ENCODE peak calls at places on chromosomes 2 and 18, in seven cellular contexts. V is cardiac fibroblast, O is HFFc6, T is GM12865, I is mesothelial cell of epicardium, G is NB4, K is lower lobe of right lung. W is an unnamed sample.

GRCh38 chr2:74481961-74482800 is 617 bp downstream of the CCDC142 start:
- DNase-seq in V (peak), O (no peak), T (peak), I (peak), G (peak), K (no peak), W (peak)

GRCh38 chr18:62829936-62830335 is 114.6 kb downstream of the PHLPP1 start:
- DNase-seq in V (peak), O (no peak), T (no peak), I (no peak), G (no peak), K (no peak), W (no peak)

GRCh38 chr2:30310955-30311354 is 79.6 kb downstream of the LBH start:
- DNase-seq in V (no peak), O (no peak), T (peak), I (no peak), G (no peak), K (no peak), W (no peak)

GRCh38 chr2:39547811-39548719 is 111.0 kb upstream of the MAP4K3 start:
- DNase-seq in V (peak), O (peak), T (no peak), I (no peak), G (no peak), K (no peak), W (no peak)

GRCh38 chr2:191961556-191961955 is 114.7 kb upstream of the CAVIN2 start:
- DNase-seq in V (no peak), O (no peak), T (no peak), I (no peak), G (no peak), K (no peak), W (no peak)

GRCh38 chr2:88709117-88709739 is 17.8 kb downstream of the RPIA start:
- DNase-seq in V (peak), O (peak), T (no peak), I (no peak), G (no peak), K (no peak), W (no peak)

GRCh38 chr2:20179755-20180594 is 45.0 kb downstream of the SDC1 start:
- DNase-seq in V (no peak), O (no peak), T (no peak), I (no peak), G (no peak), K (peak), W (no peak)

GRCh38 chr2:36409971-36410370 is 54.4 kb downstream of the CRIM1 start:
- DNase-seq in V (no peak), O (no peak), T (no peak), I (no peak), G (no peak), K (no peak), W (no peak)

GRCh38 chr2:237475704-237476107 is 11.3 kb upstream of the MLPH start:
- DNase-seq in V (peak), O (peak), T (no peak), I (no peak), G (peak), K (peak), W (no peak)

GRCh38 chr18:59839931-59840685 is 59.7 kb upstream of the PMAIP1 start:
- DNase-seq in V (no peak), O (no peak), T (no peak), I (no peak), G (no peak), K (no peak), W (no peak)

GRCh38 chr2:3277050-3277747 is 100.4 kb downstream of the EIPR1 start:
- DNase-seq in V (no peak), O (no peak), T (no peak), I (no peak), G (no peak), K (no peak), W (no peak)

GRCh38 chr2:92073815-92074548 is 2797.2 kb upstream of the TEKT4 start:
- DNase-seq in V (no peak), O (no peak), T (no peak), I (no peak), G (no peak), K (peak), W (no peak)

GRCh38 chr2:55048514-55048924 is 1.7 kb downstream of the RTN4 start:
- DNase-seq in V (peak), O (peak), T (peak), I (no peak), G (peak), K (no peak), W (peak)

GRCh38 chr2:105853354-105854088 is 108.8 kb downstream of the NCK2 start:
- DNase-seq in V (no peak), O (no peak), T (no peak), I (no peak), G (no peak), K (no peak), W (no peak)

GRCh38 chr2:240162032-240162431 is 21.6 kb upstream of the OTOS start:
- DNase-seq in V (no peak), O (no peak), T (no peak), I (no peak), G (no peak), K (peak), W (no peak)

GRCh38 chr2:233079473-233079877 is 19.3 kb downstream of the INPP5D start:
- DNase-seq in V (no peak), O (no peak), T (peak), I (no peak), G (no peak), K (no peak), W (no peak)

GRCh38 chr2:108594132-108594981 is 60.1 kb downstream of the LIMS1 start:
- DNase-seq in V (peak), O (peak), T (peak), I (no peak), G (peak), K (no peak), W (peak)

GRCh38 chr2:102540882-102541281 is 67.9 kb downstream of the SLC9A4 start:
- DNase-seq in V (no peak), O (no peak), T (no peak), I (no peak), G (no peak), K (no peak), W (no peak)

GRCh38 chr2:25334482-25334881 is 7.2 kb downstream of the DNMT3A start:
- DNase-seq in V (no peak), O (no peak), T (no peak), I (no peak), G (no peak), K (no peak), W (no peak)

GRCh38 chr18:5370332-5370731 is 74.8 kb upstream of the ZBTB14 start:
- DNase-seq in V (no peak), O (no peak), T (no peak), I (no peak), G (peak), K (no peak), W (no peak)

GRCh38 chr18:2880473-2880872 is 33.7 kb downstream of the EMILIN2 start:
- DNase-seq in V (no peak), O (no peak), T (no peak), I (no peak), G (no peak), K (no peak), W (no peak)

GRCh38 chr2:198314559-198315153 is 510.3 kb downstream of the PLCL1 start:
- DNase-seq in V (peak), O (peak), T (peak), I (no peak), G (peak), K (no peak), W (no peak)

GRCh38 chr2:216633616-216634316 is 546 bp downstream of the IGFBP2 start:
- DNase-seq in V (no peak), O (no peak), T (no peak), I (peak), G (peak), K (no peak), W (no peak)

GRCh38 chr2:196182439-196183171 is 11.2 kb upstream of the STK17B start:
- DNase-seq in V (no peak), O (no peak), T (peak), I (no peak), G (no peak), K (no peak), W (no peak)

GRCh38 chr2:198916548-198916947 is 541.2 kb downstream of the SATB2 start:
- DNase-seq in V (no peak), O (no peak), T (no peak), I (no peak), G (no peak), K (no peak), W (no peak)

GRCh38 chr2:233387667-233388528 is 33.6 kb downstream of the DGKD start:
- DNase-seq in V (peak), O (peak), T (no peak), I (peak), G (no peak), K (peak), W (no peak)

GRCh38 chr18:24914685-24915267 is 437.2 kb downstream of the ZNF521 start:
- DNase-seq in V (no peak), O (no peak), T (no peak), I (no peak), G (no peak), K (no peak), W (no peak)

GRCh38 chr2:101140237-101140636 is 10.9 kb downstream of the TBC1D8 start:
- DNase-seq in V (no peak), O (no peak), T (no peak), I (no peak), G (no peak), K (no peak), W (no peak)

GRCh38 chr2:233142355-233142897 is 82.3 kb downstream of the INPP5D start:
- DNase-seq in V (no peak), O (no peak), T (peak), I (no peak), G (peak), K (no peak), W (no peak)

GRCh38 chr18:59451963-59452362 is 92.9 kb upstream of the LMAN1 start:
- DNase-seq in V (no peak), O (no peak), T (no peak), I (no peak), G (no peak), K (no peak), W (no peak)

GRCh38 chr18:43170586-43170985 is 55.1 kb upstream of the RIT2 start:
- DNase-seq in V (no peak), O (no peak), T (no peak), I (no peak), G (peak), K (no peak), W (no peak)
- TF ChIP-seq CTCF in V (no peak), O (no peak), T (no peak), I (no peak), G (no peak), K (no peak), W (no peak)

DNA sequence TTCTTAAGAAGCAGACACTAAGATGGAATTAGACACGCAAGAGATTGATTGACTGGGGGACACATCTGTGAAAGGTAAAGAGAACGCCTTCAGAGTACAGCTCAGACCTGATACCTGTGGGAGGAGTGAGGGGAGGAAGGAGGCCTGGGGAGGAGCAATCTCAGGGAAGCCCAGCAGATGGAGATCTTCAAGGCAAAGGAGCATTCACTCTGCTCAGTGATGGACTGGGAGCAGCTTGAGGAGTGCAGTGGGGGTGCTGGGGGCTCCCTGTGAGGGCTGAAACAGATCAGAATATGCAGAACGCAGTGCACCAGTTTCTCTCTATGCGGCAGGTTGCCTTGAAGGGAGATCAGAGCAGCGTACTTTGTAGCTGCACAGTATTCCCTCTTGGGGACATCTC is 103.7 kb upstream of the ATP8B1 start:
- DNase-seq in V (no peak), O (no peak), T (no peak), I (no peak), G (no peak), K (no peak), W (no peak)
- TF ChIP-seq CTCF in V (peak), O (peak), T (no peak), I (no peak), G (no peak), K (no peak), W (no peak)

DNA sequence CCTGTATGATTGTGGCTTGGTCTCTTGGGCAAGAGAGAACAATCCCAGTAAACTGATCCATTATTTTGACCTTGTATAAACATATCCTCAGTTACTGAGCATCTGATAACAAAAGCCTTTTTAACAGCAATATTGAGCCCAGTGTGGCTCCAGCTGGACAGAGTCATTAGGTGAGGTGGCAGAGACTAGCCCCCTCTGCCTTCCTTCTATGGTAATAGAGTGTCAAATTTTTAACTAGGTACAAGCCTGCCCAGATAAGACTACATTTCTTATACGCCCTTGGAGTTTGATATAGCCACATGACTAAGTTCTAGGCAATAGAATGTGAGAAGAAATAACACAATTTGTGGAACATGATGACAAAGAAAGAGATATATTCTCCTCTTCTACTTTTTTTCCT is 56.2 kb downstream of the HNMT start:
- DNase-seq in V (no peak), O (no peak), T (no peak), I (no peak), G (no peak), K (no peak), W (no peak)
- TF ChIP-seq CTCF in V (no peak), O (no peak), T (no peak), I (no peak), G (no peak), K (no peak), W (no peak)

GRCh38 chr2:1887915-1888314 is 143.6 kb upstream of the PXDN start:
- DNase-seq in V (peak), O (peak), T (no peak), I (no peak), G (peak), K (no peak), W (no peak)

GRCh38 chr2:1889099-1889650 is 144.9 kb upstream of the PXDN start:
- DNase-seq in V (no peak), O (no peak), T (no peak), I (no peak), G (no peak), K (no peak), W (no peak)

GRCh38 chr2:1887106-1887505 is 142.8 kb upstream of the PXDN start:
- DNase-seq in V (no peak), O (no peak), T (no peak), I (no peak), G (no peak), K (no peak), W (no peak)

GRCh38 chr2:1884933-1885580 is 140.7 kb upstream of the PXDN start:
- DNase-seq in V (peak), O (no peak), T (no peak), I (no peak), G (no peak), K (no peak), W (no peak)

GRCh38 chr2:1886405-1886992 is 142.2 kb upstream of the PXDN start:
- DNase-seq in V (peak), O (peak), T (peak), I (peak), G (peak), K (peak), W (peak)
- TF ChIP-seq CTCF in V (peak), O (peak), T (peak), I (peak), G (peak), K (peak), W (peak)